ENCODE peak calls at places on chromosome 4, in ten cellular contexts. One of them, this sample, is unnamed.
A peak's percentile ranks its signal among the peaks of the same experiment; 100 is the strongest.

GRCh38 chr4:147723316-147723715 is 8.6 kb upstream of the ARHGAP10 start:
- DNase-seq in neural crest cell: no peak
- DNase-seq in nucleus accumbens: no peak
- DNase-seq in NCI-H2107: no peak
- DNase-seq in DMS79: no peak
- DNase-seq in activated T-cell treated with anti-CD3 and anti-CD28 coated beads, Interleukin-2, amount 50 U/mL, for 72 hours: no peak
- DNase-seq in H4: no peak
- DNase-seq in endothelial cell: no peak
- DNase-seq in GM10248: no peak
- DNase-seq in left ventricle myocardium superior: no peak
- DNase-seq in this sample: no peak

GRCh38 chr4:183356173-183356825 is 34.1 kb upstream of the CLDN24 start:
- DNase-seq in GM10248: no peak
- DNase-seq in left ventricle myocardium superior: no peak
- DNase-seq in DMS79: peak; percentile 68
- DNase-seq in activated T-cell treated with anti-CD3 and anti-CD28 coated beads, Interleukin-2, amount 50 U/mL, for 72 hours: no peak
- DNase-seq in NCI-H2107: no peak
- DNase-seq in H4: no peak
- DNase-seq in endothelial cell: no peak
- DNase-seq in neural crest cell: no peak
- DNase-seq in nucleus accumbens: no peak
- DNase-seq in this sample: no peak

GRCh38 chr4:133594246-133595207 is 445.4 kb downstream of the PCDH10 start:
- DNase-seq in nucleus accumbens: no peak
- DNase-seq in endothelial cell: no peak
- DNase-seq in neural crest cell: no peak
- DNase-seq in H4: peak; percentile 27
- DNase-seq in GM10248: no peak
- DNase-seq in left ventricle myocardium superior: no peak
- DNase-seq in DMS79: no peak
- DNase-seq in activated T-cell treated with anti-CD3 and anti-CD28 coated beads, Interleukin-2, amount 50 U/mL, for 72 hours: no peak
- DNase-seq in NCI-H2107: no peak
- DNase-seq in this sample: no peak

GRCh38 chr4:110064295-110064694 is 134.1 kb downstream of the ELOVL6 start:
- DNase-seq in NCI-H2107: no peak
- DNase-seq in DMS79: no peak
- DNase-seq in H4: no peak
- DNase-seq in activated T-cell treated with anti-CD3 and anti-CD28 coated beads, Interleukin-2, amount 50 U/mL, for 72 hours: no peak
- DNase-seq in neural crest cell: no peak
- DNase-seq in GM10248: no peak
- DNase-seq in endothelial cell: no peak
- DNase-seq in left ventricle myocardium superior: no peak
- DNase-seq in nucleus accumbens: no peak
- DNase-seq in this sample: no peak

GRCh38 chr4:77488882-77489281 is 116.7 kb upstream of the CXCL13 start:
- DNase-seq in neural crest cell: no peak
- DNase-seq in left ventricle myocardium superior: no peak
- DNase-seq in DMS79: no peak
- DNase-seq in activated T-cell treated with anti-CD3 and anti-CD28 coated beads, Interleukin-2, amount 50 U/mL, for 72 hours: no peak
- DNase-seq in endothelial cell: no peak
- DNase-seq in H4: no peak
- DNase-seq in NCI-H2107: no peak
- DNase-seq in nucleus accumbens: no peak
- DNase-seq in GM10248: no peak
- DNase-seq in this sample: no peak

GRCh38 chr4:174365018-174365587 is 81.4 kb downstream of the CEP44 start:
- DNase-seq in NCI-H2107: no peak
- DNase-seq in neural crest cell: peak; percentile 14
- DNase-seq in DMS79: no peak
- DNase-seq in H4: no peak
- DNase-seq in endothelial cell: peak; percentile 41
- DNase-seq in nucleus accumbens: no peak
- DNase-seq in left ventricle myocardium superior: no peak
- DNase-seq in GM10248: no peak
- DNase-seq in activated T-cell treated with anti-CD3 and anti-CD28 coated beads, Interleukin-2, amount 50 U/mL, for 72 hours: peak; percentile 11
- DNase-seq in this sample: no peak

GRCh38 chr4:108834787-108835384 is 72.0 kb upstream of the ETNPPL start:
- DNase-seq in left ventricle myocardium superior: no peak
- DNase-seq in GM10248: peak; percentile 6
- DNase-seq in H4: peak; percentile 56
- DNase-seq in nucleus accumbens: no peak
- DNase-seq in endothelial cell: no peak
- DNase-seq in activated T-cell treated with anti-CD3 and anti-CD28 coated beads, Interleukin-2, amount 50 U/mL, for 72 hours: no peak
- DNase-seq in NCI-H2107: no peak
- DNase-seq in DMS79: no peak
- DNase-seq in neural crest cell: no peak
- DNase-seq in this sample: no peak

GRCh38 chr4:155529197-155529596 is 137.5 kb upstream of the GUCY1A1 start:
- DNase-seq in NCI-H2107: no peak
- DNase-seq in nucleus accumbens: no peak
- DNase-seq in GM10248: peak; percentile 17
- DNase-seq in left ventricle myocardium superior: no peak
- DNase-seq in endothelial cell: peak; percentile 22
- DNase-seq in activated T-cell treated with anti-CD3 and anti-CD28 coated beads, Interleukin-2, amount 50 U/mL, for 72 hours: no peak
- DNase-seq in DMS79: no peak
- DNase-seq in H4: peak; percentile 21
- DNase-seq in neural crest cell: no peak
- DNase-seq in this sample: no peak

GRCh38 chr4:7435411-7436095 is 823 bp upstream of the PSAPL1 start:
- DNase-seq in neural crest cell: no peak
- DNase-seq in H4: no peak
- DNase-seq in DMS79: no peak
- DNase-seq in nucleus accumbens: no peak
- DNase-seq in left ventricle myocardium superior: peak; percentile 19
- DNase-seq in activated T-cell treated with anti-CD3 and anti-CD28 coated beads, Interleukin-2, amount 50 U/mL, for 72 hours: no peak
- DNase-seq in NCI-H2107: no peak
- DNase-seq in GM10248: no peak
- DNase-seq in endothelial cell: no peak
- DNase-seq in this sample: no peak

GRCh38 chr4:70508801-70509200 is 9.6 kb upstream of the AMTN start:
- DNase-seq in neural crest cell: no peak
- DNase-seq in nucleus accumbens: no peak
- DNase-seq in GM10248: no peak
- DNase-seq in H4: no peak
- DNase-seq in NCI-H2107: no peak
- DNase-seq in left ventricle myocardium superior: no peak
- DNase-seq in DMS79: no peak
- DNase-seq in activated T-cell treated with anti-CD3 and anti-CD28 coated beads, Interleukin-2, amount 50 U/mL, for 72 hours: no peak
- DNase-seq in endothelial cell: no peak
- DNase-seq in this sample: no peak

GRCh38 chr4:4488405-4489404 is 53.1 kb downstream of the STX18 start:
- DNase-seq in neural crest cell: peak; percentile 69
- DNase-seq in nucleus accumbens: peak; percentile 53
- DNase-seq in activated T-cell treated with anti-CD3 and anti-CD28 coated beads, Interleukin-2, amount 50 U/mL, for 72 hours: peak; percentile 79
- DNase-seq in H4: peak; percentile 84
- DNase-seq in endothelial cell: peak; percentile 74
- DNase-seq in left ventricle myocardium superior: peak; percentile 40
- DNase-seq in GM10248: peak; percentile 64
- DNase-seq in NCI-H2107: peak; percentile 4
- DNase-seq in DMS79: peak; percentile 2
- DNase-seq in this sample: peak; percentile 63

GRCh38 chr4:99207911-99208718 is 10.9 kb downstream of the ADH6 start:
- DNase-seq in left ventricle myocardium superior: no peak
- DNase-seq in activated T-cell treated with anti-CD3 and anti-CD28 coated beads, Interleukin-2, amount 50 U/mL, for 72 hours: no peak
- DNase-seq in endothelial cell: no peak
- DNase-seq in H4: no peak
- DNase-seq in GM10248: no peak
- DNase-seq in DMS79: no peak
- DNase-seq in neural crest cell: no peak
- DNase-seq in nucleus accumbens: no peak
- DNase-seq in NCI-H2107: no peak
- DNase-seq in this sample: no peak

GRCh38 chr4:163139048-163139447 is 27.6 kb downstream of the NAF1 start:
- DNase-seq in neural crest cell: no peak
- DNase-seq in NCI-H2107: no peak
- DNase-seq in activated T-cell treated with anti-CD3 and anti-CD28 coated beads, Interleukin-2, amount 50 U/mL, for 72 hours: no peak
- DNase-seq in endothelial cell: no peak
- DNase-seq in nucleus accumbens: no peak
- DNase-seq in GM10248: no peak
- DNase-seq in H4: no peak
- DNase-seq in left ventricle myocardium superior: no peak
- DNase-seq in DMS79: no peak
- DNase-seq in this sample: no peak

GRCh38 chr4:47876784-47877183 is 37.6 kb downstream of the NFXL1 start:
- DNase-seq in GM10248: no peak
- DNase-seq in left ventricle myocardium superior: no peak
- DNase-seq in NCI-H2107: no peak
- DNase-seq in endothelial cell: no peak
- DNase-seq in neural crest cell: no peak
- DNase-seq in DMS79: no peak
- DNase-seq in nucleus accumbens: no peak
- DNase-seq in H4: no peak
- DNase-seq in activated T-cell treated with anti-CD3 and anti-CD28 coated beads, Interleukin-2, amount 50 U/mL, for 72 hours: no peak
- DNase-seq in this sample: no peak

GRCh38 chr4:15695240-15695699 is 7.6 kb upstream of the BST1 start:
- DNase-seq in activated T-cell treated with anti-CD3 and anti-CD28 coated beads, Interleukin-2, amount 50 U/mL, for 72 hours: no peak
- DNase-seq in nucleus accumbens: no peak
- DNase-seq in GM10248: no peak
- DNase-seq in DMS79: peak; percentile 78
- DNase-seq in left ventricle myocardium superior: no peak
- DNase-seq in neural crest cell: no peak
- DNase-seq in NCI-H2107: peak; percentile 5
- DNase-seq in H4: peak; percentile 99
- DNase-seq in endothelial cell: no peak
- DNase-seq in this sample: no peak

GRCh38 chr4:110850461-110851447 is 227.9 kb upstream of the PITX2 start:
- DNase-seq in endothelial cell: no peak
- DNase-seq in left ventricle myocardium superior: no peak
- DNase-seq in NCI-H2107: no peak
- DNase-seq in H4: no peak
- DNase-seq in DMS79: no peak
- DNase-seq in neural crest cell: no peak
- DNase-seq in activated T-cell treated with anti-CD3 and anti-CD28 coated beads, Interleukin-2, amount 50 U/mL, for 72 hours: no peak
- DNase-seq in nucleus accumbens: no peak
- DNase-seq in GM10248: no peak
- DNase-seq in this sample: no peak

GRCh38 chr4:141391771-141392170 is 171.1 kb downstream of the ZNF330 start:
- DNase-seq in DMS79: no peak
- DNase-seq in neural crest cell: no peak
- DNase-seq in GM10248: no peak
- DNase-seq in endothelial cell: no peak
- DNase-seq in left ventricle myocardium superior: no peak
- DNase-seq in NCI-H2107: no peak
- DNase-seq in nucleus accumbens: no peak
- DNase-seq in activated T-cell treated with anti-CD3 and anti-CD28 coated beads, Interleukin-2, amount 50 U/mL, for 72 hours: no peak
- DNase-seq in H4: no peak
- DNase-seq in this sample: no peak

GRCh38 chr4:25172964-25173917 is 13.0 kb upstream of the SEPSECS start:
- DNase-seq in NCI-H2107: no peak
- DNase-seq in H4: peak; percentile 81
- DNase-seq in left ventricle myocardium superior: no peak
- DNase-seq in nucleus accumbens: peak; percentile 8
- DNase-seq in GM10248: peak; percentile 24
- DNase-seq in endothelial cell: no peak
- DNase-seq in DMS79: no peak
- DNase-seq in activated T-cell treated with anti-CD3 and anti-CD28 coated beads, Interleukin-2, amount 50 U/mL, for 72 hours: no peak
- DNase-seq in neural crest cell: no peak
- DNase-seq in this sample: no peak

GRCh38 chr4:7687006-7687405 is 252.3 kb upstream of the PSAPL1 start:
- DNase-seq in DMS79: no peak
- DNase-seq in H4: no peak
- DNase-seq in neural crest cell: no peak
- DNase-seq in NCI-H2107: no peak
- DNase-seq in activated T-cell treated with anti-CD3 and anti-CD28 coated beads, Interleukin-2, amount 50 U/mL, for 72 hours: no peak
- DNase-seq in nucleus accumbens: no peak
- DNase-seq in GM10248: no peak
- DNase-seq in endothelial cell: no peak
- DNase-seq in left ventricle myocardium superior: peak; percentile 8
- DNase-seq in this sample: no peak

GRCh38 chr4:68373513-68373912 is 23.6 kb upstream of the YTHDC1 start:
- DNase-seq in left ventricle myocardium superior: peak; percentile 86
- DNase-seq in nucleus accumbens: peak; percentile 86
- DNase-seq in GM10248: peak; percentile 34
- DNase-seq in activated T-cell treated with anti-CD3 and anti-CD28 coated beads, Interleukin-2, amount 50 U/mL, for 72 hours: peak; percentile 53
- DNase-seq in NCI-H2107: peak; percentile 2
- DNase-seq in H4: peak; percentile 36
- DNase-seq in neural crest cell: peak; percentile 55
- DNase-seq in DMS79: no peak
- DNase-seq in endothelial cell: peak; percentile 61
- DNase-seq in this sample: no peak

GRCh38 chr4:118921736-118922135 is 33.1 kb downstream of the SYNPO2 start:
- DNase-seq in activated T-cell treated with anti-CD3 and anti-CD28 coated beads, Interleukin-2, amount 50 U/mL, for 72 hours: no peak
- DNase-seq in H4: no peak
- DNase-seq in left ventricle myocardium superior: no peak
- DNase-seq in GM10248: no peak
- DNase-seq in neural crest cell: no peak
- DNase-seq in nucleus accumbens: no peak
- DNase-seq in NCI-H2107: no peak
- DNase-seq in endothelial cell: no peak
- DNase-seq in DMS79: no peak
- DNase-seq in this sample: no peak

GRCh38 chr4:75777589-75777988 is 53.2 kb downstream of the USO1 start:
- DNase-seq in NCI-H2107: no peak
- DNase-seq in GM10248: no peak
- DNase-seq in neural crest cell: no peak
- DNase-seq in H4: no peak
- DNase-seq in endothelial cell: no peak
- DNase-seq in DMS79: no peak
- DNase-seq in left ventricle myocardium superior: no peak
- DNase-seq in nucleus accumbens: no peak
- DNase-seq in activated T-cell treated with anti-CD3 and anti-CD28 coated beads, Interleukin-2, amount 50 U/mL, for 72 hours: no peak
- DNase-seq in this sample: no peak

GRCh38 chr4:93184093-93184492 is 644.5 kb upstream of the ATOH1 start:
- DNase-seq in GM10248: no peak
- DNase-seq in neural crest cell: no peak
- DNase-seq in left ventricle myocardium superior: no peak
- DNase-seq in H4: no peak
- DNase-seq in activated T-cell treated with anti-CD3 and anti-CD28 coated beads, Interleukin-2, amount 50 U/mL, for 72 hours: no peak
- DNase-seq in nucleus accumbens: no peak
- DNase-seq in DMS79: peak; percentile 90
- DNase-seq in endothelial cell: no peak
- DNase-seq in NCI-H2107: peak; percentile 33
- DNase-seq in this sample: no peak

GRCh38 chr4:38785901-38786402 is 3.2 kb upstream of the TLR10 start:
- DNase-seq in H4: no peak
- DNase-seq in activated T-cell treated with anti-CD3 and anti-CD28 coated beads, Interleukin-2, amount 50 U/mL, for 72 hours: no peak
- DNase-seq in endothelial cell: no peak
- DNase-seq in NCI-H2107: no peak
- DNase-seq in nucleus accumbens: no peak
- DNase-seq in left ventricle myocardium superior: peak; percentile 38
- DNase-seq in GM10248: peak; percentile 65
- DNase-seq in DMS79: no peak
- DNase-seq in neural crest cell: no peak
- DNase-seq in this sample: peak; percentile 63

This sample was measured in GM12878.